ENCODE peak calls at places on chromosomes 13 and 19, in four cellular contexts. One of them, this sample, is unnamed.
A peak's percentile ranks its signal among the peaks of the same experiment; 100 is the strongest.

GRCh38 chr13:36082806-36083205 is 48.4 kb downstream of the DCLK1 start:
- DNase-seq in GM12878: no peak
- DNase-seq in H1: no peak
- DNase-seq in K562: no peak
- DNase-seq in this sample: no peak

GRCh38 chr13:25752957-25753540 is 298.8 kb downstream of the SHISA2 start:
- DNase-seq in GM12878: no peak
- DNase-seq in H1: no peak
- DNase-seq in K562: no peak
- DNase-seq in this sample: no peak

GRCh38 chr19:50779504-50780457 is 9.5 kb downstream of the GPR32 start:
- DNase-seq in GM12878: no peak
- DNase-seq in H1: no peak
- DNase-seq in K562: no peak
- DNase-seq in this sample: no peak

GRCh38 chr19:47663911-47664771 is 49.1 kb upstream of the EHD2 start:
- DNase-seq in GM12878: no peak
- DNase-seq in H1: no peak
- DNase-seq in K562: peak; percentile 49
- DNase-seq in this sample: no peak

GRCh38 chr19:28710278-28710677 is 502.7 kb downstream of the UQCRFS1 start:
- DNase-seq in GM12878: peak; percentile 3
- DNase-seq in H1: no peak
- DNase-seq in K562: peak; percentile 54
- DNase-seq in this sample: peak; percentile 24

GRCh38 chr19:31139871-31140505 is 209.2 kb downstream of the TSHZ3 start:
- DNase-seq in GM12878: no peak
- DNase-seq in H1: no peak
- DNase-seq in K562: no peak
- DNase-seq in this sample: no peak

GRCh38 chr19:1455336-1456120 is 5.6 kb downstream of the APC2 start:
- DNase-seq in GM12878: no peak
- DNase-seq in H1: peak; percentile 97
- DNase-seq in K562: peak; percentile 97
- DNase-seq in this sample: peak; percentile 94

GRCh38 chr13:82593239-82593638 is 1289.0 kb downstream of the SLITRK1 start:
- DNase-seq in GM12878: no peak
- DNase-seq in H1: no peak
- DNase-seq in K562: no peak
- DNase-seq in this sample: no peak

GRCh38 chr13:30456290-30456689 is 9.4 kb downstream of the HMGB1 start:
- DNase-seq in GM12878: no peak
- DNase-seq in H1: no peak
- DNase-seq in K562: no peak
- DNase-seq in this sample: no peak

GRCh38 chr19:5926641-5927438 is 12.8 kb downstream of the CAPS start:
- DNase-seq in GM12878: no peak
- DNase-seq in H1: no peak
- DNase-seq in K562: no peak
- DNase-seq in this sample: peak; percentile 83

GRCh38 chr13:98208606-98209005 is 31.5 kb upstream of the RNF113B start:
- DNase-seq in GM12878: no peak
- DNase-seq in H1: no peak
- DNase-seq in K562: no peak
- DNase-seq in this sample: no peak

GRCh38 chr19:23314505-23315241 is 64.5 kb upstream of the ZNF724 start:
- DNase-seq in GM12878: no peak
- DNase-seq in H1: no peak
- DNase-seq in K562: no peak
- DNase-seq in this sample: no peak

GRCh38 chr19:53511933-53512374 is 26.0 kb upstream of the ZNF331 start:
- DNase-seq in GM12878: no peak
- DNase-seq in H1: peak; percentile 88
- DNase-seq in K562: peak; percentile 67
- DNase-seq in this sample: peak; percentile 79

GRCh38 chr19:16626796-16627193 is 1.2 kb downstream of the MED26 start:
- DNase-seq in GM12878: no peak
- DNase-seq in H1: no peak
- DNase-seq in K562: no peak
- DNase-seq in this sample: peak; percentile 36

GRCh38 chr13:45512148-45512498 is 47.4 kb downstream of the COG3 start:
- DNase-seq in GM12878: no peak
- DNase-seq in H1: no peak
- DNase-seq in K562: no peak
- DNase-seq in this sample: no peak
- TF ChIP-seq YY1 in GM12878: no peak
- TF ChIP-seq YY1 in H1: no peak
- TF ChIP-seq YY1 in K562: no peak
- TF ChIP-seq YY1 in this sample: no peak

DNA sequence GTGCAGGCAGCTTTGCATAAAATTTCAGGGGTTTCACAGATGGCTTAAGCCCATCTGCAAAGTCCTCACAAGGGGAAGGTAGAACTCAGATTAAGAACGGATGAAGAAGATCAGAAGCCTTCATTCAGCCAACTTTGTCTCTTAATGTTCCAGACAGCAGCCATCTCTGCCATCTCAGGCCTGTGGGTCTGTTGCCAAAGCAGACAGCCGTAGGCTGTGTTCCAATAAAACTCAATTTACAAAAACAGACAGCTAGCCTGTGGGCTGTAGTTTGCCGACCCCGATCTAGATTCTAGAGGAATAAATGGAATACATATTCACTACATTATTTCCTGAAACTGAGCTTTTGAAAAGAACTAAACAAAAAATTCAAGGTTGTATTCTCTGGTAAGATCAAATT is 3.8 kb downstream of the DCUN1D2 start:
- DNase-seq in GM12878: no peak
- DNase-seq in H1: no peak
- DNase-seq in K562: no peak
- DNase-seq in this sample: peak; percentile 51
- TF ChIP-seq NRF1 in GM12878: no peak
- TF ChIP-seq NRF1 in H1: no peak
- TF ChIP-seq NRF1 in K562: no peak
- TF ChIP-seq NRF1 in this sample: no peak

DNA sequence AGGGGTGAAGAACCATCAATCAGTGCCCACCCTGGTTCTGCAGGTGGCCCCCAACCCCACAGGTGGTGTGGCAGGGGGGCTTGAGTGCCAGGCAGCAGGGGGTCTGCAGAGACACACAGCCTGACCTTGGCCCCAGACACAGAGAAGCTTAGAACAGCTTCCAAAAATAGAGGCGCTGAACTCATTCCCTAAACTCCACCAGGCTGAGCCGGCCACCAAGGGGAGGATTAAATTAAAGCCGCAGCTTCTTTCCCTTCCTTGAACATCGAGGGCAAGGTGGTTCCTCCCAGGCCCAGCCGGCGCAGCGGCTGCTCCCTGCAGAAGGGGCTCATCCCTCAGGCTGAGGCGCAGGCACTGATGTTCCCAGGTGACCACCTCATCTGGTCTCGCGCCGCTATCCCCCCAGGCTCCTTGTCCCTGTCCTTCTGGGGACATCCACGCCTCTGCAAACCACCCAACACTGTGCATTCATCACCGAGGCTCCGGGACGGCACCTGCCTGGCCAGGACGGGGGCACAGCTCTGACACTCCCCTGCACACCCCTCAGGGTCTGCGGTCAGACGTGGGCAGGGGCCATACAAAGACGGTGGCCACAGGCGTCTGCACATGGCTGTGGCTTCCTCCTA is 30.8 kb downstream of the LAMP1 start:
- DNase-seq in GM12878: no peak
- DNase-seq in H1: no peak
- DNase-seq in K562: no peak
- DNase-seq in this sample: peak; percentile 46
- TF ChIP-seq YY1 in GM12878: no peak
- TF ChIP-seq YY1 in H1: no peak
- TF ChIP-seq YY1 in K562: no peak
- TF ChIP-seq YY1 in this sample: no peak

GRCh38 chr19:2775556-2776430 is 7.3 kb downstream of the SGTA start:
- DNase-seq in GM12878: no peak
- DNase-seq in H1: no peak
- DNase-seq in K562: no peak
- DNase-seq in this sample: no peak
- TF ChIP-seq NRF1 in GM12878: no peak
- TF ChIP-seq NRF1 in H1: no peak
- TF ChIP-seq NRF1 in K562: no peak
- TF ChIP-seq NRF1 in this sample: no peak

GRCh38 chr13:106656214-106656613 is 88.3 kb upstream of the ARGLU1 start:
- DNase-seq in GM12878: no peak
- DNase-seq in H1: no peak
- DNase-seq in K562: no peak
- DNase-seq in this sample: no peak
- TF ChIP-seq YY1 in GM12878: no peak
- TF ChIP-seq YY1 in H1: no peak
- TF ChIP-seq YY1 in K562: no peak
- TF ChIP-seq YY1 in this sample: no peak

GRCh38 chr19:41373993-41374392 is 2.3 kb upstream of the TMEM91 start:
- DNase-seq in GM12878: no peak
- DNase-seq in H1: no peak
- DNase-seq in K562: no peak
- DNase-seq in this sample: peak; percentile 94
- TF ChIP-seq NRF1 in GM12878: no peak
- TF ChIP-seq NRF1 in H1: no peak
- TF ChIP-seq NRF1 in K562: no peak
- TF ChIP-seq NRF1 in this sample: no peak

GRCh38 chr13:110507678-110508381 is 53.7 kb downstream of the RAB20 start:
- DNase-seq in GM12878: no peak
- DNase-seq in H1: no peak
- DNase-seq in K562: peak; percentile 22
- DNase-seq in this sample: no peak
- TF ChIP-seq YY1 in GM12878: no peak
- TF ChIP-seq YY1 in H1: no peak
- TF ChIP-seq YY1 in K562: no peak
- TF ChIP-seq YY1 in this sample: no peak

DNA sequence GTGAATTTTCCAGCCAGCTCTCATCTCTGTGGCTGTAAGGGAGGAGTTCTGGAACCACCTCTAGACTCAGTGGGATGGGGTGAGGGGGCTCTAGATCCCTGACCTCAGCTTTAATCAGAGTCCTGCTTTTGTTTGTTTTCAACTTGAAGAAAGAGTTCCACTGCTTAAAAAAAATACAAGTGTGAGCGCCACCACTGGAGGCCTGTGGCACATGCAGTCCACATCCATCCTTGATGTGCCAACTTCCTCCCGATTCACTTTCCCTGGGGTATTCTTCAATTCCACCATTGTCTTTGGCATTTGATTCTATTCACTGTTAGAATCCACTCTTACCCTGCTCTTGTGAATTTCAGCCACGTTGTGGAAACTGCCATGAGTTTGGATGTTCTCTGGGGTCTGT is 62.4 kb upstream of the GJB6 start:
- DNase-seq in GM12878: no peak
- DNase-seq in H1: no peak
- DNase-seq in K562: no peak
- DNase-seq in this sample: no peak
- TF ChIP-seq NRF1 in GM12878: no peak
- TF ChIP-seq NRF1 in H1: no peak
- TF ChIP-seq NRF1 in K562: no peak
- TF ChIP-seq NRF1 in this sample: no peak

DNA sequence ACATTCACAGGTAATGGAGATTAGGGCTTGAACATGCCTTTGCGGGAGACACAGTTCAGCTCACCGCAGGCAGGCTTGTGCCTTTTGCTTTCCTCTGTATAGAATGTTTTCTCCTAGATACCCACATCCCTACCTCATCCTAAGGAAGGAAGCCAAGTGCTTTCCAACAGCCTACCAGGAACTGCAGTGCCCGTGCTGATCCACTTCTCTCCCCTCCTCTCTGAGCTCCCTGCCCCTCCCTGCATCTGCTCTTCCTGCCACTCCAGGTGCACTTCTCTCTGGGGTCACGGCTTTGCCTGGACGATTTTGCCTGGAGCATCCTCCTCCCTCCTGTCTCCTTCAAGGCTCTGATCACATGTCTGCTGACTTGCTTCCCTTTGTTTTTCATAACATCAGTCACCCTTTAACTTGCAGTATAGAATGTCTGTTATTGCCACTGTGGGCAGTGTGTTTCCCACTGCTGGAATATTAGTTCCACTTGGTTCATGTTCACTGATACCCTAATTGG is 34.7 kb upstream of the IRS2 start:
- DNase-seq in GM12878: no peak
- DNase-seq in H1: no peak
- DNase-seq in K562: no peak
- DNase-seq in this sample: no peak
- TF ChIP-seq YY1 in GM12878: no peak
- TF ChIP-seq YY1 in H1: no peak
- TF ChIP-seq YY1 in K562: no peak
- TF ChIP-seq YY1 in this sample: no peak